ENCODE peak calls at places on chromosomes 7 and 10, in seven cellular contexts. D is CD8-positive, alpha-beta memory T cell; C is M059J; N is NCI-H1092 treated with DMSO at 0.1 percent for 48 hours; T is hypothalamus; E is posterior cingulate gyrus; Y is heart right ventricle. R is an unnamed sample.

GRCh38 chr10:124341768-124342135 is 77.0 kb downstream of the OAT start:
- DNase-seq in Y (no peak), E (no peak), T (no peak), D (no peak), C (no peak), N (no peak), R (no peak)

GRCh38 chr7:76390092-76390491 is 19.4 kb downstream of the SSC4D start:
- DNase-seq in T (no peak), D (no peak), C (no peak), N (no peak), Y (no peak), E (no peak), R (no peak)

GRCh38 chr10:88491314-88491713 is 91.8 kb downstream of the RNLS start:
- DNase-seq in C (no peak), D (no peak), T (no peak), E (no peak), N (no peak), Y (no peak), R (no peak)

GRCh38 chr7:81070956-81071355 is 152.1 kb upstream of the SEMA3C start:
- DNase-seq in E (no peak), C (no peak), N (no peak), T (no peak), Y (no peak), D (no peak), R (no peak)

GRCh38 chr7:92115821-92116220 is 18.5 kb downstream of the CYP51A1 start:
- DNase-seq in D (no peak), C (no peak), Y (no peak), T (no peak), E (no peak), N (no peak), R (no peak)

GRCh38 chr7:116122972-116123595 is 87.3 kb upstream of the TES start:
- DNase-seq in T (no peak), D (no peak), C (peak; percentile 49), N (peak; percentile 3), Y (no peak), E (no peak), R (no peak)

GRCh38 chr10:122303271-122304053 is 32.4 kb downstream of the BTBD16 start:
- DNase-seq in D (no peak), E (no peak), N (no peak), T (no peak), Y (no peak), C (no peak), R (no peak)

GRCh38 chr7:139650429-139651100 is 127.1 kb downstream of the CLEC2L start:
- DNase-seq in T (no peak), Y (peak; percentile 35), C (no peak), E (no peak), N (no peak), D (no peak), R (no peak)

GRCh38 chr7:68663392-68663791 is 934.9 kb upstream of the AUTS2 start:
- DNase-seq in D (no peak), N (no peak), C (no peak), T (no peak), E (no peak), Y (no peak), R (no peak)

GRCh38 chr7:31748084-31748483 is 61.1 kb downstream of the PPP1R17 start:
- DNase-seq in Y (no peak), C (no peak), N (no peak), D (no peak), E (no peak), T (no peak), R (no peak)

GRCh38 chr10:102714621-102715455 is at the start of gene SFXN2:
- DNase-seq in D (no peak), C (peak; percentile 31), T (no peak), E (no peak), N (peak; percentile 31), Y (no peak), R (peak; percentile 31)

GRCh38 chr7:29289156-29290021 is 94.8 kb downstream of the CHN2 start:
- DNase-seq in N (peak; percentile 94), C (peak; percentile 19), E (peak; percentile 88), T (peak; percentile 55), Y (peak; percentile 22), D (no peak), R (peak; percentile 21)

GRCh38 chr10:50375051-50375452 is 123.7 kb upstream of the ASAH2 start:
- DNase-seq in E (no peak), T (no peak), C (peak; percentile 49), D (no peak), N (no peak), Y (no peak), R (no peak)

GRCh38 chr10:118002581-118002980 is 44.2 kb downstream of the RAB11FIP2 start:
- DNase-seq in D (no peak), Y (no peak), E (no peak), N (no peak), C (peak; percentile 9), T (no peak), R (no peak)

GRCh38 chr10:125878957-125879835 is 1.9 kb downstream of the DHX32 start:
- DNase-seq in Y (no peak), D (no peak), T (no peak), N (no peak), E (no peak), C (peak; percentile 95), R (no peak)

GRCh38 chr7:157519798-157520244 is 183.0 kb downstream of the DNAJB6 start:
- DNase-seq in E (peak; percentile 55), Y (no peak), T (no peak), N (no peak), D (no peak), C (no peak), R (no peak)

GRCh38 chr10:32031920-32032319 is 24.3 kb downstream of the KIF5B start:
- DNase-seq in D (no peak), N (no peak), T (no peak), C (peak; percentile 9), E (no peak), Y (no peak), R (no peak)

GRCh38 chr7:98167653-98168052 is 43.6 kb upstream of the BHLHA15 start:
- DNase-seq in C (no peak), Y (no peak), N (no peak), T (no peak), D (no peak), E (no peak), R (no peak)

GRCh38 chr10:3172081-3172445 is 519 bp downstream of the PITRM1 start:
- DNase-seq in Y (no peak), T (no peak), C (peak; percentile 68), N (no peak), E (no peak), D (no peak), R (no peak)

GRCh38 chr10:45442670-45443069 is 68.7 kb downstream of the ALOX5 start:
- DNase-seq in C (no peak), D (no peak), E (no peak), Y (no peak), N (no peak), T (no peak), R (no peak)

GRCh38 chr10:33095867-33096479 is 137.9 kb upstream of the ITGB1 start:
- DNase-seq in C (no peak), T (no peak), Y (no peak), D (no peak), E (no peak), N (no peak), R (no peak)

GRCh38 chr7:36180121-36180520 is 27.1 kb downstream of the EEPD1 start:
- DNase-seq in Y (no peak), D (no peak), E (no peak), C (no peak), T (no peak), N (no peak), R (no peak)

GRCh38 chr7:78018541-78019456 is 220.2 kb downstream of the PHTF2 start:
- DNase-seq in D (no peak), C (peak; percentile 71), T (no peak), N (peak; percentile 84), E (no peak), Y (peak; percentile 34), R (no peak)

R was measured in caudate nucleus.